ENCODE peak calls at places on chromosomes 7 and 10, in seven cellular contexts. G is effector CD4-positive, alpha-beta T cell; N is fibroblast of pulmonary artery; T is GM18507; O is substantia nigra; I is mesothelial cell of epicardium; D is suprapubic skin. W is an unnamed sample.

GRCh38 chr7:18831381-18831901 is 286.0 kb downstream of the TWIST1 start:
- DNase-seq in I (no peak), N (peak), D (no peak), T (no peak), G (no peak), O (no peak), W (no peak)

GRCh38 chr10:120221873-120222485 is 235.0 kb upstream of the PLPP4 start:
- DNase-seq in D (no peak), I (no peak), T (peak), O (no peak), G (no peak), N (peak), W (no peak)

GRCh38 chr7:151789380-151789947 is 87.5 kb downstream of the PRKAG2 start:
- DNase-seq in D (no peak), O (no peak), I (no peak), G (no peak), T (no peak), N (no peak), W (no peak)

GRCh38 chr7:152760384-152761115 is 998 bp downstream of the ACTR3B start:
- DNase-seq in G (peak), T (no peak), O (no peak), I (no peak), D (no peak), N (no peak), W (no peak)

GRCh38 chr10:79905322-79906314 is 43.3 kb downstream of the SFTPD start:
- DNase-seq in N (peak), T (no peak), I (no peak), G (no peak), O (no peak), D (no peak), W (no peak)

GRCh38 chr7:36570508-36571219 is 153.6 kb downstream of the AOAH start:
- DNase-seq in I (no peak), T (no peak), O (no peak), N (no peak), G (no peak), D (no peak), W (no peak)

GRCh38 chr10:114593816-114594468 is 64.1 kb downstream of the ABLIM1 start:
- DNase-seq in I (no peak), N (no peak), O (no peak), G (no peak), T (no peak), D (no peak), W (no peak)

GRCh38 chr7:2105280-2105679 is 127.5 kb downstream of the MAD1L1 start:
- DNase-seq in G (no peak), D (no peak), O (no peak), I (no peak), T (no peak), N (no peak), W (no peak)

GRCh38 chr7:138186951-138187351 is 110.7 kb downstream of the AKR1D1 start:
- DNase-seq in D (no peak), T (no peak), G (no peak), I (no peak), N (peak), O (no peak), W (no peak)

GRCh38 chr10:30111340-30111980 is 52.1 kb upstream of the JCAD start:
- DNase-seq in I (no peak), O (no peak), N (peak), G (no peak), D (no peak), T (no peak), W (no peak)

GRCh38 chr10:90204956-90205695 is 503.7 kb downstream of the KIF20B start:
- DNase-seq in I (no peak), O (no peak), N (peak), D (no peak), T (no peak), G (no peak), W (no peak)

GRCh38 chr10:97778452-97779302 is 6.9 kb upstream of the SFRP5 start:
- DNase-seq in N (no peak), G (no peak), O (no peak), I (no peak), D (no peak), T (no peak), W (no peak)

GRCh38 chr7:149196705-149197171 is 1.4 kb downstream of the ZNF282 start:
- DNase-seq in G (no peak), I (no peak), N (no peak), T (no peak), O (no peak), D (no peak), W (no peak)

GRCh38 chr7:7820939-7821338 is 102.5 kb upstream of the RPA3 start:
- DNase-seq in G (no peak), N (no peak), I (no peak), T (no peak), D (no peak), O (no peak), W (no peak)

GRCh38 chr10:95537543-95537930 is 23.6 kb downstream of the SORBS1 start:
- DNase-seq in G (no peak), T (no peak), D (no peak), I (no peak), N (no peak), O (no peak), W (no peak)